ENCODE peak calls at places on chromosomes 6 and 20, in seven cellular contexts. L is choroid plexus epithelial cell, A is GM23248, X is PC-9, S is A549, C is esophagus squamous epithelium, K is HFF-Myc. B is an unnamed sample.

GRCh38 chr20:62405108-62405980 is 1.7 kb downstream of the CABLES2 start:
- DNase-seq in X (peak; percentile 71), C (no peak), L (peak; percentile 70), S (peak; percentile 77), A (peak; percentile 54), K (no peak), B (no peak)

GRCh38 chr6:101803146-101803545 is 409.6 kb downstream of the GRIK2 start:
- DNase-seq in S (no peak), A (no peak), C (no peak), X (no peak), L (peak; percentile 47), K (no peak), B (no peak)

GRCh38 chr6:27241443-27241842 is 6.1 kb upstream of the PRSS16 start:
- DNase-seq in L (no peak), K (no peak), S (no peak), A (no peak), C (no peak), X (no peak), B (no peak)

GRCh38 chr6:38570750-38571149 is 69.0 kb downstream of the BTBD9 start:
- DNase-seq in X (no peak), K (no peak), C (no peak), S (peak; percentile 10), A (peak; percentile 50), L (peak; percentile 66), B (no peak)

GRCh38 chr6:117495873-117496272 is 13.4 kb downstream of the DCBLD1 start:
- DNase-seq in S (no peak), X (no peak), L (peak; percentile 38), K (no peak), C (no peak), A (peak; percentile 65), B (no peak)

GRCh38 chr6:87184762-87185250 is 29.4 kb downstream of the ZNF292 start:
- DNase-seq in C (no peak), A (no peak), K (no peak), L (no peak), X (no peak), S (peak; percentile 1), B (no peak)

GRCh38 chr6:36998723-36999466 is 6.6 kb upstream of the FGD2 start:
- DNase-seq in C (no peak), L (no peak), S (no peak), A (no peak), X (no peak), K (no peak), B (no peak)

GRCh38 chr6:14458669-14459266 is 341.2 kb downstream of the CD83 start:
- DNase-seq in L (peak; percentile 82), K (peak; percentile 81), C (no peak), S (peak; percentile 13), A (peak; percentile 89), X (no peak), B (no peak)

GRCh38 chr6:88609973-88610372 is 353.4 kb downstream of the RNGTT start:
- DNase-seq in C (no peak), L (no peak), X (no peak), S (no peak), A (no peak), K (no peak), B (no peak)

GRCh38 chr6:3211681-3212080 is 15.8 kb downstream of the TUBB2B start:
- DNase-seq in L (peak; percentile 17), C (no peak), S (no peak), A (peak; percentile 57), X (no peak), K (no peak), B (no peak)

GRCh38 chr6:154548130-154548830 is 37.8 kb upstream of the CNKSR3 start:
- DNase-seq in L (peak; percentile 65), K (no peak), X (no peak), A (no peak), S (no peak), C (no peak), B (no peak)

GRCh38 chr20:59937150-59937549 is 3.0 kb downstream of the PPP1R3D start:
- DNase-seq in X (no peak), L (no peak), A (peak; percentile 44), K (no peak), S (no peak), C (no peak), B (no peak)

GRCh38 chr6:134352786-134353480 is 35.0 kb upstream of the SGK1 start:
- DNase-seq in X (no peak), K (no peak), C (no peak), S (no peak), A (peak; percentile 88), L (peak; percentile 80), B (no peak)

GRCh38 chr20:58586565-58587093 is 64.5 kb upstream of the STX16 start:
- DNase-seq in A (no peak), L (no peak), X (no peak), S (no peak), C (no peak), K (no peak), B (no peak)

GRCh38 chr20:44644384-44645131 is 6.9 kb downstream of the ADA start:
- DNase-seq in K (no peak), S (peak; percentile 21), A (no peak), C (no peak), L (no peak), X (no peak), B (no peak)

GRCh38 chr6:122789862-122790739 is 1.0 kb downstream of the SMPDL3A start:
- DNase-seq in K (no peak), A (peak; percentile 78), L (peak; percentile 61), X (peak; percentile 6), C (no peak), S (no peak), B (no peak)

GRCh38 chr6:121657972-121658371 is 222.5 kb downstream of the GJA1 start:
- DNase-seq in A (no peak), S (no peak), L (no peak), X (no peak), K (no peak), C (no peak), B (no peak)

GRCh38 chr6:140485740-140486467 is 1111.5 kb upstream of the CITED2 start:
- DNase-seq in A (peak; percentile 97), X (peak; percentile 8), L (peak; percentile 96), C (no peak), K (no peak), S (peak; percentile 69), B (no peak)

DNA sequence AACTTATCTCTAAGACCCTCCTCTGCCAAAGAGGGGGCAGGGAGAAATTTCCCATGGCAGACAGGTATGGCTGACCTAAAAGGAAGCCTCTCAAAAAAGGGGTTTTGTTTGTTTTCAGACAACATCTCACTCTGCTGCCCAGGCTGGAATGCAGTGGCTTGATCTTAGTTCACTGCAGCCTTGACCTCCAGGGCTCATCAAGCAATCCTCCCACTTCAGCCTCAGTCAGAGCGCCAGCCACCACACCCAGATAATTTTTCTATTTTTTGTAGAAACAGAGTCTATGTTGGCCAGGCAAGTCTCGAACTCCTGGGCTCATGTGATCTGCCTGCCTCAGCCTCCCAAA is 3.8 kb downstream of the EZR start:
- DNase-seq in C (no peak), A (no peak), K (no peak), S (no peak), X (no peak), L (no peak), B (no peak)
- H3K4me3 ChIP-seq in C (peak overlapping the region; percentile 97), A (peak overlapping the region; percentile 7), K (no peak overlapping the region), S (peak overlapping the region; percentile 90), X (peak overlapping the region; percentile 86), L (no peak overlapping the region), B (peak overlapping the region; percentile 88)

GRCh38 chr6:106163446-106163965 is 77.4 kb downstream of the PRDM1 start:
- DNase-seq in C (no peak), A (peak; percentile 92), K (peak; percentile 21), X (no peak), S (no peak), L (peak; percentile 93), B (no peak)
- H3K4me3 ChIP-seq in C (no peak overlapping the region), A (peak overlapping the region; percentile 57), K (no peak overlapping the region), X (no peak overlapping the region), S (no peak overlapping the region), L (peak overlapping the region; percentile 28), B (no peak overlapping the region)

GRCh38 chr6:56624046-56624727 is 18.5 kb downstream of the DST start:
- DNase-seq in A (peak; percentile 51), L (no peak), S (peak; percentile 81), X (no peak), C (no peak), K (no peak), B (no peak)

GRCh38 chr6:56624728-56625069 is 18.0 kb downstream of the DST start:
- DNase-seq in A (no peak), C (no peak), S (peak; percentile 45), L (no peak), K (no peak), X (no peak), B (no peak)

GRCh38 chr6:56618050-56618449 is 24.6 kb downstream of the DST start:
- DNase-seq in A (peak; percentile 41), C (no peak), K (no peak), X (no peak), S (no peak), L (no peak), B (no peak)

GRCh38 chr6:56616967-56617366 is 25.7 kb downstream of the DST start:
- DNase-seq in X (no peak), L (no peak), C (no peak), A (no peak), S (no peak), K (no peak), B (no peak)

GRCh38 chr6:56620229-56620868 is 22.3 kb downstream of the DST start:
- DNase-seq in A (no peak), L (no peak), X (no peak), K (no peak), S (no peak), C (no peak), B (no peak)
- H3K4me3 ChIP-seq in A (no peak overlapping the region), L (no peak overlapping the region), X (no peak overlapping the region), K (no peak overlapping the region), S (no peak overlapping the region), C (no peak overlapping the region), B (no peak overlapping the region)

DNA sequence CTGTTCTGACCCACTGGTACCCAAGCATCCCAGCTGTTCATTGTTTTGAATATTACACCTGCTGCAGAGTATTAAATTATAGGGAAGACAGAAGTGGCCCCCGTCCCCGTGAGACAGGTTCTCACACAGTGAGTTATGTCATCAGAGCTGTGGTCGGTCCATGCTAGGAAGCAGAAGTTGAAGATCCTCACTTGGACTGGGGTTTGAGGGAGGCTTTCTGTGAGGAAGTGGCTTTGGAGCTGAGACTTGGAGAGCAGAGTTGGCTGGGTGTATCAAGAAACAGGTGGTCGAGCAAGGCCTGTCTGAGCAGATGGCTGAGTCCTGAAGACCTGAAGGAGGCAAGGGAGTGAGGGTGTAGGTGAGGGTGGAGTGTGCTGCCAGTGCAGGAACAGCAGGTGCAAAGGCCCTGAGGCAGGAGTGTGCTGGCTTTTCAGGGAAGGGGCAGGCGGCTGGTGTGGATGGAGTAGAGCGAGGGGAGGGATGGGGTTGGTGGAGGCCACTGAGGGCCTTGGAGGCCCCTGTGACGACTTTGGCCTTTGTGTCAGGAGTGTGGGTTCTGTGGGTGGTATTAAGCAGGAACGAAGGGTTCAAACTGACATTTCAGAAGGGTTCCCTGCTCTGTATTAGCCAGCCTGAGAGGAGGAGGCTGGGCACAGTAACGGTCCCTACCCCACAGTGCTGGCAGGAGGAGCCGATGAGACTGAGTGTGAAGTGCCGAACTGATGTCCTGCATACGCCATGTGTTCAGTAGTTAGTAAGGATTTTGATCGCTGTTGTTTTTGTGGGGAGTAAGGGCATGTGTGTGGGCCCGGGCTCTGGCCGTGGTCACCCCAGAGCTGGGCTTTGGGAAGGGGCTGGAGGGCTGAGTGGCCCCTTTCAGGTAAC is 11.8 kb downstream of the SRC start:
- DNase-seq in K (no peak), A (no peak), S (no peak), L (no peak), C (no peak), X (no peak), B (no peak)
- H3K4me3 ChIP-seq in K (no peak overlapping the region), A (no peak overlapping the region), S (no peak overlapping the region), L (no peak overlapping the region), C (peak overlapping the region; percentile 27), X (no peak overlapping the region), B (no peak overlapping the region)